ENCODE peak calls at places on chromosomes 5 and 9, in eight cellular contexts. X is foreskin fibroblast, Q is AG04449, K is PC-3, S is mucosa of descending colon, D is lower leg skin, Z is osteocyte, M is mammary epithelial cell. A is an unnamed sample.

GRCh38 chr5:41433552-41434181 is 76.7 kb downstream of the PLCXD3 start:
- DNase-seq in Z (no peak), M (no peak), D (no peak), S (no peak), Q (no peak), K (peak; percentile 49), X (peak; percentile 12), A (no peak)

GRCh38 chr5:175526691-175527090 is 48.3 kb downstream of the SFXN1 start:
- DNase-seq in D (no peak), S (no peak), K (no peak), M (no peak), X (no peak), Q (no peak), Z (no peak), A (no peak)

GRCh38 chr5:176771102-176771845 is 39.1 kb upstream of the UNC5A start:
- DNase-seq in Q (no peak), Z (peak; percentile 63), D (no peak), M (no peak), X (no peak), K (no peak), S (no peak), A (no peak)

GRCh38 chr9:70229579-70229978 is 29.2 kb upstream of the SMC5 start:
- DNase-seq in K (peak; percentile 52), M (peak; percentile 13), D (no peak), S (no peak), X (peak; percentile 70), Z (no peak), Q (no peak), A (peak; percentile 48)

GRCh38 chr9:73118297-73118696 is 33.4 kb upstream of the ANXA1 start:
- DNase-seq in S (no peak), K (peak; percentile 31), Z (no peak), X (peak; percentile 34), Q (no peak), M (peak; percentile 76), D (no peak), A (no peak)

GRCh38 chr5:1911773-1912235 is 29.1 kb upstream of the IRX4 start:
- DNase-seq in Z (no peak), S (no peak), D (no peak), X (no peak), Q (no peak), K (no peak), M (no peak), A (no peak)

GRCh38 chr9:101462558-101462957 is 27.0 kb upstream of the ALDOB start:
- DNase-seq in D (no peak), K (no peak), Z (no peak), X (peak; percentile 78), Q (no peak), M (no peak), S (no peak), A (peak; percentile 30)

GRCh38 chr5:125446986-125447385 is 700.5 kb upstream of the ZNF608 start:
- DNase-seq in X (peak; percentile 93), Z (no peak), K (peak; percentile 89), S (no peak), Q (peak; percentile 61), D (no peak), M (no peak), A (peak; percentile 80)

GRCh38 chr9:38641142-38641541 is 20.7 kb upstream of the ANKRD18A start:
- DNase-seq in M (no peak), Q (no peak), D (no peak), Z (peak; percentile 66), K (no peak), X (no peak), S (no peak), A (no peak)

GRCh38 chr5:77180167-77181081 is 30.1 kb upstream of the PDE8B start:
- DNase-seq in Q (no peak), K (peak; percentile 27), D (no peak), S (peak; percentile 36), Z (no peak), X (peak; percentile 11), M (no peak), A (no peak)

GRCh38 chr9:28770827-28771226 is 1197.5 kb upstream of the C9orf72 start:
- DNase-seq in M (no peak), K (no peak), D (no peak), Q (no peak), Z (no peak), X (no peak), S (no peak), A (no peak)

GRCh38 chr5:77531297-77531696 is 39.2 kb upstream of the WDR41 start:
- DNase-seq in Z (no peak), D (no peak), Q (no peak), X (no peak), K (no peak), S (no peak), M (no peak), A (no peak)

GRCh38 chr5:72848474-72849428 is 32.3 kb downstream of the TNPO1 start:
- DNase-seq in Q (no peak), X (peak; percentile 68), Z (peak; percentile 86), K (peak; percentile 11), M (peak; percentile 45), S (peak; percentile 57), D (peak; percentile 30), A (peak; percentile 50)

GRCh38 chr9:87387351-87388055 is 110.2 kb upstream of the DAPK1 start:
- DNase-seq in K (no peak), Q (no peak), X (no peak), S (no peak), M (peak; percentile 78), Z (no peak), D (no peak), A (peak; percentile 25)

GRCh38 chr5:77133061-77133758 is 46.1 kb upstream of the ZBED3 start:
- DNase-seq in Z (no peak), Q (peak; percentile 89), S (peak; percentile 30), M (peak; percentile 98), K (peak; percentile 97), X (peak; percentile 99), D (peak; percentile 89), A (peak; percentile 94)

DNA sequence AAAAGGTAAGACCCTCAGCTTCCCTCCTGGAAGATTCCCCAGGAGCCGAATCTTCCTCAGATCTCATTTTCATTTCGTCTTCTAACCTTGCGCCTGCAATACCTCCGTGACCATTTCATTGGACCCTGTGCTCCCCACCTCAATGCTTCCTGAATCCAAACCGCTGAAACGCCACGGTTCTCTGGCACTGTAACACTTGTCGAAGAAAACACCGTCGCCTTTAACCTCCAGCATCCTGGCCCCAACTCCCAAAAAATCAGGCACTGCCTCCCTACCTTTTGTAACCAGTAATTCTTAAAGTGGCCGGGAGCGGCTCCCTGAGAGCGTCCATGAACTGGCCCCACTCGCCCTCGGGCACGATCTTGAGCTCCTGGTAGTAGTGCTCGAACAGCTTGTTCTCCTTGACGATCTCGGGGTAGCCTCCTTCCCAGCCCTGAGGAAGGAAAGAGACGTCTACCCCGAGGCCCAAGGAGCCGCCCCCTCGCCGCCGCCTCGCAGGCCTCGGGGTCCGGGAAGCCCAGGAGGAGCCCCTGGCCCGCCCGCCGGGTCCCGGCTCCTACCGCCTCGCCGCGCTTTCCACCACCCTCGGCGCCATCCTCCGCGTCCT is 417 bp downstream of the NSUN2 start:
- DNase-seq in M (no peak), Z (no peak), X (peak; percentile 42), Q (no peak), S (peak; percentile 31), K (peak; percentile 55), D (no peak), A (peak; percentile 44)
- TF ChIP-seq CTCF in M (no peak), Z (peak; percentile 20), X (peak; percentile 2), Q (no peak), S (no peak), K (peak; percentile 23), D (no peak), A (peak; percentile 15)

DNA sequence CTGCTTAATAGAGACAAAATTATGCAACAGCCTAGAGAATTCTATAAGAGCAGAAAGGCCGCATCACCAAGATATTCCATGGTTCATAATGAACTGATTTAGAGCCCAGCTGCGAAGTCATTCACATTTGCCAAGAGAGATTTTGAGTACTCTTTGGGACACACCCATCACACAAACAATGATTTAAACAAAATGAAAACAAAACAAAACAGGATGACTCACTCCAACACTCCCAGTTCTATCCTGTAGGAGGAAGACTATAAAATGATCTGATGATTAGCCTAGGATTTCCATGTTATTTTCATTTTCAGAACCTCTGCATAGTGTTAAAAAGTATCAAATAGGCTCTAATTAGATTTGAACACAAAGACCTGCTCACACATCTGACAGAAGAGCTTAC is 145.8 kb upstream of the GNA14 start:
- DNase-seq in M (peak; percentile 62), X (peak; percentile 69), D (no peak), S (no peak), K (peak; percentile 62), Q (no peak), Z (no peak), A (peak; percentile 82)
- TF ChIP-seq CTCF in M (peak; percentile 20), X (peak; percentile 3), D (no peak), S (no peak), K (no peak), Q (no peak), Z (peak; percentile 30), A (peak; percentile 40)

GRCh38 chr9:115262952-115263351 is 145.0 kb upstream of the TNC start:
- DNase-seq in X (peak; percentile 36), Z (no peak), K (peak; percentile 65), S (no peak), M (peak; percentile 57), Q (no peak), D (no peak), A (peak; percentile 29)

GRCh38 chr9:115264333-115264732 is 146.4 kb upstream of the TNC start:
- DNase-seq in Z (no peak), M (peak; percentile 16), K (no peak), D (no peak), S (no peak), X (peak; percentile 61), Q (no peak), A (peak; percentile 45)

GRCh38 chr9:115262477-115262876 is 144.5 kb upstream of the TNC start:
- DNase-seq in S (peak; percentile 89), K (peak; percentile 99), Z (peak; percentile 92), D (peak; percentile 32), M (peak; percentile 100), X (peak; percentile 92), Q (peak; percentile 68), A (peak; percentile 65)

GRCh38 chr9:115263731-115264130 is 145.8 kb upstream of the TNC start:
- DNase-seq in M (peak; percentile 63), Z (no peak), K (no peak), X (peak; percentile 89), Q (peak; percentile 63), D (no peak), S (no peak), A (peak; percentile 80)

DNA sequence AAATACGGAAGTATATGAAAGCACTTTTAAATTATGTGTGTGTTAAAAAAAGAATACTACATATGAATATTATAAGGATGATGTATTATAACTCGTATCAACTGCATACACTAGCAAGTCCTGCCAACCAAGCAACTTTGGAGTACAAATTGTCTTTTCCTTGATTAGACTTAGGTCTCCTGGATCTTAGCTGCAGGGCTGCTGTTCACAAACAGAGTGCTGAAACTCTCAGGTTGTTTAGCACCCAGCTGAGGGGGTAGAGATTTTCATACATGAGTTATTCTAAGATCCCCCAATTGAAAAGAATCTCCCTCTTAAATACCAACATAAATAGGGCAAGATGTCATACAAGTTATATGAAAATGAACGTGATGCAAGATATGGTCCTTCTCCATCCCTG is 149.8 kb upstream of the TNC start:
- DNase-seq in D (no peak), Z (no peak), K (peak; percentile 11), S (no peak), Q (no peak), M (no peak), X (peak; percentile 48), A (peak; percentile 14)
- TF ChIP-seq CTCF in D (no peak), Z (no peak), K (no peak), S (no peak), Q (no peak), M (no peak), X (no peak), A (no peak)

DNA sequence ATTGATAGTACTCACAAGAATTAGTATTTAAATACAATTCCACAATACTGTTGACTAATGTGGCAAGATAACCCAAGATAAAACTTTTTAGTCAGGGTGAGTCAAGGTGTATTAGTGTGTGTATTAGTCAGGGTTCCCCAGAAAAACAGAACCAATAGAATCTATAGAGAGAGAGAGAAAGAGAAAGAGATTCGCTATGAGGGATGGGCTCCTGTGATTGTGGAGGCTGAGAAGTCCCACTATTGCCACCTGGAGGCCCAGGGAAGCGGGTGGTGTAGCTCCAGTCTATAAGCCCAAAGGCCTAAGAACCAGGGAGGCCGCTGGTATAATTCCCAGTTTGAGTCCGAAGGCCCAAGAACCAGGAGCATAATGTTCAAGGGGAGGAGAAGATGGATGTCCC is 10.0 kb upstream of the SHISAL2B start:
- DNase-seq in S (no peak), K (peak; percentile 31), M (peak; percentile 48), Z (no peak), X (peak; percentile 17), D (no peak), Q (no peak), A (no peak)
- TF ChIP-seq CTCF in S (no peak), K (peak; percentile 43), M (peak; percentile 8), Z (no peak), X (peak; percentile 7), D (no peak), Q (no peak), A (no peak)

A was measured in cardiac fibroblast.